ENCODE peak calls at places on chromosomes 13 and 19, in eight cellular contexts. R is coronary artery; J is fibroblast of lung; O is AG08395; E is neural crest cell; Q is psoas muscle; T is activated CD4-positive, alpha-beta T cell treated with anti-CD3 and anti-CD28 coated beads for 48 hours; X is GM12891. P is an unnamed sample.

GRCh38 chr19:44998025-44998424 is 3.2 kb upstream of the RELB start:
- DNase-seq in Q (no peak), R (no peak), X (no peak), O (no peak), E (no peak), J (no peak), T (no peak), P (no peak)

GRCh38 chr19:2733930-2734588 is 5.8 kb downstream of the SLC39A3 start:
- DNase-seq in J (no peak), R (no peak), T (no peak), Q (peak), O (no peak), E (no peak), X (no peak), P (no peak)

GRCh38 chr19:3599776-3600183 is 6.9 kb downstream of the TBXA2R start:
- DNase-seq in J (no peak), R (no peak), Q (no peak), O (no peak), T (no peak), X (no peak), E (no peak), P (no peak)

GRCh38 chr13:94400874-94401273 is 78.6 kb downstream of the DCT start:
- DNase-seq in E (no peak), O (no peak), Q (no peak), R (no peak), T (no peak), J (no peak), X (no peak), P (no peak)

GRCh38 chr19:28049875-28050274 is 1163.1 kb downstream of the UQCRFS1 start:
- DNase-seq in X (no peak), O (no peak), Q (no peak), T (no peak), J (no peak), E (no peak), R (no peak), P (no peak)

GRCh38 chr19:45524575-45525129 is 17.4 kb downstream of the VASP start:
- DNase-seq in X (no peak), O (no peak), Q (peak), R (no peak), E (no peak), J (no peak), T (no peak), P (no peak)

GRCh38 chr19:13267131-13267530 is 116.9 kb downstream of the IER2 start:
- DNase-seq in X (no peak), Q (no peak), J (no peak), E (no peak), O (no peak), T (no peak), R (no peak), P (no peak)

GRCh38 chr13:97879646-97880297 is 73.7 kb upstream of the IPO5 start:
- DNase-seq in R (no peak), Q (no peak), O (peak), T (no peak), E (no peak), X (no peak), J (peak), P (peak)

GRCh38 chr13:88622362-88622973 is 951.3 kb downstream of the SLITRK5 start:
- DNase-seq in J (no peak), T (peak), O (no peak), X (no peak), R (no peak), Q (no peak), E (no peak), P (no peak)

GRCh38 chr13:72990883-72991282 is 67.9 kb upstream of the KLF5 start:
- DNase-seq in T (no peak), E (no peak), J (no peak), X (no peak), O (no peak), Q (no peak), R (no peak), P (no peak)

GRCh38 chr13:43154083-43154739 is 130.8 kb downstream of the DNAJC15 start:
- DNase-seq in J (peak), R (no peak), T (no peak), X (no peak), E (no peak), O (no peak), Q (no peak), P (no peak)

GRCh38 chr19:12777217-12778019 is 2.1 kb upstream of the HOOK2 start:
- DNase-seq in Q (peak), O (peak), R (peak), X (peak), T (peak), E (peak), J (peak), P (peak)

GRCh38 chr13:51862965-51863364 is 1.2 kb downstream of the CCDC70 start:
- DNase-seq in E (no peak), T (no peak), O (no peak), R (no peak), J (no peak), Q (no peak), X (no peak), P (no peak)

GRCh38 chr19:19597809-19598306 is 20.6 kb downstream of the PBX4 start:
- DNase-seq in E (no peak), T (peak), R (no peak), O (no peak), X (no peak), J (no peak), Q (no peak), P (no peak)

GRCh38 chr13:112741835-112742570 is 52.2 kb downstream of the ATP11A start:
- DNase-seq in O (no peak), R (no peak), X (no peak), J (no peak), Q (no peak), E (no peak), T (no peak), P (no peak)

GRCh38 chr13:73809561-73809960 is 324.6 kb downstream of the KLF12 start:
- DNase-seq in O (peak), T (no peak), R (no peak), X (no peak), J (peak), Q (no peak), E (no peak), P (peak)

GRCh38 chr19:7856679-7857663 is 17.2 kb downstream of the PRR36 start:
- DNase-seq in T (no peak), J (no peak), Q (peak), X (no peak), E (no peak), O (no peak), R (no peak), P (no peak)

GRCh38 chr19:45352914-45353796 is 12.6 kb downstream of the KLC3 start:
- DNase-seq in T (no peak), J (no peak), X (peak), R (no peak), Q (no peak), E (no peak), O (no peak), P (no peak)

GRCh38 chr19:28578208-28578607 is 634.7 kb downstream of the UQCRFS1 start:
- DNase-seq in J (no peak), E (no peak), Q (no peak), R (peak), X (no peak), T (no peak), O (no peak), P (no peak)

GRCh38 chr13:46100191-46100877 is 4.5 kb downstream of the CPB2 start:
- DNase-seq in Q (no peak), X (no peak), J (peak), E (no peak), O (no peak), R (no peak), T (no peak), P (no peak)

GRCh38 chr19:13023666-13024065 is 28.4 kb downstream of the NFIX start:
- DNase-seq in J (peak), Q (no peak), T (no peak), X (no peak), R (no peak), O (no peak), E (no peak), P (no peak)

GRCh38 chr13:101424381-101425155 is 8.3 kb upstream of the NALCN start:
- DNase-seq in J (peak), E (no peak), X (no peak), O (no peak), R (no peak), T (no peak), Q (no peak), P (no peak)

P was measured in AG08396.